ENCODE peak calls at places on chromosomes 1 and 21, in four cellular contexts. X is GM12878, F is K562, L is HepG2. S is an unnamed sample.

GRCh38 chr1:206513312-206514111 is 6.2 kb downstream of the RASSF5 start:
- DNase-seq in F (no peak), L (no peak), X (no peak), S (no peak)

GRCh38 chr1:201408176-201408814 is 9.2 kb upstream of the LAD1 start:
- DNase-seq in L (peak; percentile 67), X (no peak), F (peak; percentile 89), S (peak; percentile 94)

GRCh38 chr1:165773324-165773965 is 4.8 kb upstream of the TMCO1 start:
- DNase-seq in X (no peak), L (peak; percentile 45), F (no peak), S (no peak)

GRCh38 chr1:18581420-18581880 is 49.2 kb upstream of the PAX7 start:
- DNase-seq in F (peak; percentile 88), L (no peak), X (no peak), S (peak; percentile 78)

GRCh38 chr1:228416217-228416971 is at the start of gene TRIM17:
- DNase-seq in F (no peak), L (peak; percentile 42), X (no peak), S (no peak)

GRCh38 chr1:70760170-70760569 is 287.4 kb downstream of the PTGER3 start:
- DNase-seq in F (no peak), X (no peak), L (no peak), S (no peak)

GRCh38 chr1:203322480-203323179 is 17.3 kb downstream of the BTG2 start:
- DNase-seq in L (no peak), X (no peak), F (no peak), S (no peak)

GRCh38 chr1:3457910-3458621 is 3.6 kb downstream of the ARHGEF16 start:
- DNase-seq in L (peak; percentile 37), F (no peak), X (no peak), S (no peak)

GRCh38 chr21:43338951-43339350 is 88.0 kb downstream of the SIK1 start:
- DNase-seq in X (no peak), L (no peak), F (no peak), S (no peak)

GRCh38 chr1:21887216-21887736 is 49.8 kb downstream of the HSPG2 start:
- DNase-seq in X (no peak), F (no peak), L (no peak), S (no peak)

GRCh38 chr1:229089586-229090208 is 181.2 kb upstream of the RAB4A start:
- DNase-seq in X (no peak), F (no peak), L (no peak), S (no peak)

GRCh38 chr1:66282343-66282852 is 251.6 kb upstream of the SGIP1 start:
- DNase-seq in L (no peak), F (no peak), X (peak; percentile 98), S (no peak)

GRCh38 chr1:77906624-77907023 is 18.2 kb downstream of the NEXN start:
- DNase-seq in L (no peak), F (no peak), X (no peak), S (no peak)

GRCh38 chr1:225907341-225907740 is 16.7 kb downstream of the PYCR2 start:
- DNase-seq in L (no peak), X (no peak), F (no peak), S (no peak)

GRCh38 chr1:26029864-26030481 is 8.4 kb downstream of the EXTL1 start:
- DNase-seq in X (no peak), L (no peak), F (peak; percentile 60), S (no peak)

GRCh38 chr1:26028490-26028980 is 7.0 kb downstream of the EXTL1 start:
- DNase-seq in L (peak; percentile 65), X (no peak), F (no peak), S (no peak)

GRCh38 chr1:26029054-26029863 is 7.7 kb downstream of the EXTL1 start:
- DNase-seq in L (no peak), X (no peak), F (peak; percentile 53), S (no peak)

GRCh38 chr1:26025517-26025916 is 3.9 kb downstream of the EXTL1 start:
- DNase-seq in L (no peak), F (no peak), X (no peak), S (no peak)

GRCh38 chr1:26027716-26028489 is 6.3 kb downstream of the EXTL1 start:
- DNase-seq in X (no peak), L (no peak), F (peak; percentile 56), S (no peak)
- TF ChIP-seq TARDBP in X (no peak), L (no peak), F (no peak), S (no peak)

GRCh38 chr1:94056996-94057395 is 64.0 kb downstream of the ABCA4 start:
- DNase-seq in X (no peak), L (no peak), F (no peak), S (no peak)

GRCh38 chr1:94060720-94061119 is 60.2 kb downstream of the ABCA4 start:
- DNase-seq in X (no peak), F (no peak), L (no peak), S (no peak)

GRCh38 chr1:94061513-94062443 is 59.2 kb downstream of the ABCA4 start:
- DNase-seq in F (peak; percentile 72), X (no peak), L (peak; percentile 97), S (peak; percentile 91)

GRCh38 chr1:94056171-94056570 is 64.8 kb downstream of the ABCA4 start:
- DNase-seq in L (no peak), X (no peak), F (no peak), S (no peak)

DNA sequence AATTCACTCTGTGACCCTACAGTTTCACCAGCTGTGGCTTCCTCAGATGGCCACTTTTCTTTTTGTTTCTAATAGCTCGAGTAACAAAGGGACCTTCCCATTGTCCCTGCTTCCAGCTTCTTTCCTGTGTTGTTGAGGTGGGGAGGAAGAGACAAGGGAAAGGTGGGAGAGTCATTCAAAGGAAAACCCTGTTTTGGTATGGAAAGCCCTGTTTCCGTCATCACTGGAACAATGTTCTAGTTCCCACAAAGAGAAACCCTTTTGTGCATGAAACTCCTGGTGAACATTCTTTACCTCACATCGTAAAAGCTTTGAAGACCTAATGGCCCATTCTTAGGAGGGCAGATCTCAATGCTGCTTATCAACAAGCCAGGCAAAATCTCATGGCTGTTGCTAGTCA is 62.2 kb downstream of the ABCA4 start:
- DNase-seq in X (no peak), F (no peak), L (no peak), S (no peak)
- TF ChIP-seq BHLHE40 in X (no peak), F (no peak), L (no peak), S (no peak)

GRCh38 chr1:215518594-215518993 is 48.5 kb upstream of the KCTD3 start:
- DNase-seq in F (no peak), X (no peak), L (no peak), S (no peak)

GRCh38 chr1:215517441-215517891 is 49.6 kb upstream of the KCTD3 start:
- DNase-seq in L (no peak), F (no peak), X (no peak), S (no peak)

GRCh38 chr1:215523906-215524305 is 43.2 kb upstream of the KCTD3 start:
- DNase-seq in X (no peak), L (no peak), F (no peak), S (no peak)

GRCh38 chr1:215523128-215523861 is 43.8 kb upstream of the KCTD3 start:
- DNase-seq in F (no peak), X (no peak), L (no peak), S (no peak)

GRCh38 chr1:215521279-215521678 is 45.8 kb upstream of the KCTD3 start:
- DNase-seq in L (no peak), X (no peak), F (no peak), S (no peak)
- TF ChIP-seq FOXK2 in L (no peak), X (no peak), F (no peak), S (no peak)

GRCh38 chr1:233368106-233368783 is 40.7 kb downstream of the MAP3K21 start:
- DNase-seq in F (no peak), X (no peak), L (no peak), S (no peak)
- TF ChIP-seq TARDBP in F (no peak), X (no peak), L (no peak), S (no peak)

S was measured in HEK293T.